ENCODE peak calls at places on chromosomes 1 and 21, in four cellular contexts. H is K562, M is GM12878, S is HepG2. E is an unnamed sample.

GRCh38 chr21:45153358-45154318 is 79.3 kb downstream of the ADARB1 start:
- DNase-seq in H (no peak), M (no peak), S (no peak), E (no peak)

GRCh38 chr1:67908260-67908936 is 75.1 kb upstream of the GNG12 start:
- DNase-seq in H (no peak), M (no peak), S (no peak), E (no peak)

GRCh38 chr1:205124726-205125125 is 2.9 kb upstream of the RBBP5 start:
- DNase-seq in H (no peak), M (no peak), S (no peak), E (no peak)

GRCh38 chr1:31562707-31563360 is 13.5 kb upstream of the TINAGL1 start:
- DNase-seq in H (no peak), M (no peak), S (no peak), E (no peak)

GRCh38 chr1:233230011-233230410 is 65.5 kb downstream of the PCNX2 start:
- DNase-seq in H (no peak), M (no peak), S (no peak), E (no peak)

GRCh38 chr1:940121-941026 is 16.7 kb downstream of the SAMD11 start:
- DNase-seq in H (peak), M (no peak), S (peak), E (peak)

GRCh38 chr1:173195596-173196088 is 11.5 kb downstream of the TNFSF4 start:
- DNase-seq in H (no peak), M (peak), S (no peak), E (no peak)

GRCh38 chr1:172909606-172910326 is 141.0 kb downstream of the TNFSF18 start:
- DNase-seq in H (no peak), M (no peak), S (no peak), E (no peak)

GRCh38 chr1:220391426-220391825 is 119.2 kb upstream of the RAB3GAP2 start:
- DNase-seq in H (no peak), M (no peak), S (no peak), E (no peak)

GRCh38 chr1:10195570-10195969 is 14.8 kb upstream of the KIF1B start:
- DNase-seq in H (no peak), M (no peak), S (peak), E (no peak)

GRCh38 chr1:182114627-182115023 is 53.1 kb upstream of the ZNF648 start:
- DNase-seq in H (peak), M (no peak), S (no peak), E (no peak)

GRCh38 chr1:159920651-159921050 is 4.7 kb downstream of the TAGLN2 start:
- DNase-seq in H (no peak), M (no peak), S (no peak), E (no peak)

GRCh38 chr1:204326891-204327290 is 32.8 kb downstream of the PLEKHA6 start:
- DNase-seq in H (no peak), M (no peak), S (no peak), E (no peak)

GRCh38 chr1:1732381-1732780 is 8.2 kb upstream of the CDK11A start:
- DNase-seq in H (no peak), M (no peak), S (no peak), E (no peak)

GRCh38 chr21:45592208-45592619 is 50.0 kb upstream of the SLC19A1 start:
- DNase-seq in H (peak), M (peak), S (no peak), E (no peak)

GRCh38 chr1:56330400-56331026 is 248.8 kb downstream of the PLPP3 start:
- DNase-seq in H (no peak), M (peak), S (peak), E (no peak)

GRCh38 chr1:178308438-178308837 is 188.3 kb downstream of the CLEC20A start:
- DNase-seq in H (no peak), M (no peak), S (no peak), E (no peak)

GRCh38 chr21:33543505-33544129 is 779 bp downstream of the SON start:
- DNase-seq in H (no peak), M (no peak), S (no peak), E (no peak)

GRCh38 chr1:31760422-31760900 is 3.7 kb downstream of the ADGRB2 start:
- DNase-seq in H (no peak), M (no peak), S (no peak), E (peak)

GRCh38 chr21:41817877-41818855 is 51.3 kb upstream of the RIPK4 start:
- DNase-seq in H (no peak), M (no peak), S (no peak), E (no peak)
- TF ChIP-seq NFIC in H (no peak), M (no peak), S (no peak), E (no peak)

DNA sequence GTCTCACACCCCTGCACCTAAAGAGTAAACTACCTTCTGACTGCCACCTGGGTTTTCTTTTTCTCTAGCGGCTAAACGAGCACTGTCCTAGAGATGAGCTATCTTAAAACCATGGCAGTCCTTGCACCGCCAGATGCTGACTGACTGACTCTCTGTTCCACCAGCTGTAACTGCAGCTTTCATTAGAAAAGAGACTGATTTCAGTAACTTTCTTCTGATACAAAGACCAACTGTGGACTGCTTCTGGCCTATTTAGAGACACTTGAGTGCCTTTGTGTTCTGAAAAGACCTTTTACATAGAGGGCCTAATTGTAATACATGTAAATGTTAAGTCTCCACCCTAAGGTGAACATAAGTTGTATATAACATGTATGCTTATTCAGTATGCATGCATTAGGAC is 152.5 kb downstream of the DISC1 start:
- DNase-seq in H (no peak), M (no peak), S (no peak), E (no peak)
- TF ChIP-seq NFIC in H (no peak), M (no peak), S (no peak), E (no peak)

DNA sequence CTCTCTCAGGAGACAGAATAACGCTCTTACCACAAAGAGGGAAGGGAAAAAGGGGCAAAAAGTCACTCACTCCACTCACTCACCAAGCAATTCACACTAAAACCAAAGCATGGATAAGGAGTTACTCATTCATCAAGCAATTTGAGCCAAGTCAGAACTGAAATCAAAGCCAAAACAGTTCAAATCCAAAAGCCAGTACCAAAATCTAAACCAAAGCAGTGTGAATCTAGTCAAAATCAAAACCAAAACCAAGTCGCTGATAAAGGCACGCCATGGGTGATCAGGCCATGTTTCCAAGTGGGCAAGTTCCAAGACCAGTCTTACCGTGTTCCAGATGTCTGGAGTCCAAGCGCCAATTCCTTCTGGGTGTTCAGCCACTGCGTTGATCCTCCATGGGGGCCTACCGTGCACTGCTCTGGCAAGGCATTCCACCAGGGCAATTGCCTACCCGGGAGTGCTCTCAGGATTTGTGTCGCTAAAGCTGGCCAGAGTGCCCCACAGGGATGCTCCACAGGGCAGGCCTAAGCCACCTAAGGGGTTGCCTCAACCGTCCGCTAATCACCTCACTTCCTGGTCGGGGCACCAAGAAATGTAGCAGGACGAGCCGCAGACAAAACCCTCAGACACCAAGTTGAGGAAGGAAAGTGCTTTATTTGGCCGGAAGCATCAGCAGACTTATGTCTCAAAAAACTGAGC is 142.3 kb downstream of the TRIM33 start:
- DNase-seq in H (no peak), M (no peak), S (no peak), E (no peak)
- TF ChIP-seq NFIC in H (no peak), M (no peak), S (no peak), E (no peak)

DNA sequence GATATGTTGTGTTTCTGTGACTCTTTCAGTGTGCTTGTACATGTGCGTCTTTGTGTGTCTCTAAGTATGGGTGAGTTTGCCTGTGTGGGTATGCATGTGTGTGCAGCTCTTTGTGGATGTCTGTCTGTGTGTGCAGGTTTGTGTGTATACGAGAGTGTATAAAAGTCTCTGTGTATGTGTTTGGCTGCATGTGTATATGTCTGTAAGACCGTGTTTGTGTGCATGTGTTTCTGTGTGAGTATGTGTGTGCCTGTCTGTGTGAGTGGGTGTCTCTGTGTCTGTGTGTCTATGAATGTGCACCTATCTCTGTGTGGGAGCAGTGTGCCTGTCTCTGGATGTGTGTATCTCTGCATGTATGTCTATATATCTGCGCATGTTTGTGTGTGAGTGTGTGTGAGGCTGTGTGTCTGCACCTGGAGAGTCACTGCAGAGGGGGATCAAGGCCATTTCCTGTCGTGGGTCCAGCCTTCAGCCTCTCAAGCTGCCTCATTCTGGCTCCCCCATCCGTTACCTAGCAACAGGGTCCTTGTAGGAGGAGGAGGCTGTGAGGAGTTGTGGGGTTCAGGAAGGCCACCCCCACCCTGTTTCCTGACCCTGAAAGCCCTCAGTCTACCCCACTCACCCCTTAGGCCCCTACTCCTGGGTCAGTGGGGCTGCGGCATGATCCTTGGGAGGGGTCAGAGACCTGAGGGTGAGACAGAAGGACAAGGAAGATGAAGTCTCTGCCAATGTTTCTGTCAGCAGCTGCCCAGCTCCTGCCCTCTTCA is 10.3 kb downstream of the FGR start:
- DNase-seq in H (no peak), M (peak), S (no peak), E (no peak)
- TF ChIP-seq NFIC in H (no peak), M (no peak), S (no peak), E (no peak)

E was measured in SK-N-SH.